ENCODE peak calls at places on chromosome 13, in five cellular contexts. N, C, G, P and D are unnamed samples.

GRCh38 chr13:94537740-94538630 is 58.0 kb downstream of the TGDS start:
- DNase-seq in C (no peak), N (no peak), P (no peak), G (no peak), D (no peak)

GRCh38 chr13:30565658-30566057 is 52.1 kb upstream of the USPL1 start:
- DNase-seq in N (no peak), C (no peak), G (no peak), P (peak; percentile 33), D (no peak)

GRCh38 chr13:50991624-50992610 is 82.3 kb downstream of the RNASEH2B start:
- DNase-seq in N (no peak), P (no peak), C (no peak), G (no peak), D (no peak)

GRCh38 chr13:59483441-59484116 is 680.1 kb downstream of the DIAPH3 start:
- DNase-seq in N (no peak), C (no peak), G (no peak), P (peak; percentile 81), D (no peak)

GRCh38 chr13:30870049-30870884 is 35.8 kb upstream of the MEDAG start:
- DNase-seq in G (peak; percentile 79), N (peak; percentile 81), C (peak; percentile 67), P (peak; percentile 100), D (peak; percentile 56)

GRCh38 chr13:40233731-40234195 is 432.7 kb downstream of the FOXO1 start:
- DNase-seq in N (no peak), C (no peak), P (no peak), G (no peak), D (peak; percentile 27)

GRCh38 chr13:35210234-35210633 is 266.3 kb downstream of the MAB21L1 start:
- DNase-seq in C (no peak), N (no peak), P (no peak), G (no peak), D (peak; percentile 0)

GRCh38 chr13:51453959-51454703 is 1.3 kb upstream of the INTS6 start:
- DNase-seq in P (no peak), N (peak; percentile 38), G (no peak), C (peak; percentile 52), D (peak; percentile 16)

GRCh38 chr13:88908896-88909535 is 1237.8 kb downstream of the SLITRK5 start:
- DNase-seq in P (no peak), C (no peak), G (no peak), N (no peak), D (no peak)

GRCh38 chr13:66138172-66138811 is 1091.8 kb downstream of the PCDH9 start:
- DNase-seq in C (no peak), N (no peak), P (no peak), G (no peak), D (no peak)

GRCh38 chr13:48333976-48334375 is 30.4 kb downstream of the RB1 start:
- DNase-seq in N (no peak), G (no peak), P (peak; percentile 29), C (no peak), D (peak; percentile 46)

GRCh38 chr13:63010072-63010658 is 1594.5 kb upstream of the PCDH20 start:
- DNase-seq in C (no peak), G (no peak), N (no peak), P (no peak), D (no peak)

GRCh38 chr13:21060063-21060826 is 1.1 kb downstream of the LATS2 start:
- DNase-seq in N (peak; percentile 63), C (peak; percentile 32), P (peak; percentile 38), G (no peak), D (peak; percentile 30)

GRCh38 chr13:73035660-73036059 is 23.1 kb upstream of the KLF5 start:
- DNase-seq in P (no peak), C (no peak), G (no peak), N (no peak), D (no peak)

GRCh38 chr13:100875392-100876043 is 200.9 kb upstream of the TMTC4 start:
- DNase-seq in G (no peak), P (peak; percentile 97), N (no peak), C (no peak), D (peak; percentile 40)

GRCh38 chr13:25292301-25292700 is 5.0 kb upstream of the MTMR6 start:
- DNase-seq in N (no peak), C (peak; percentile 20), P (peak; percentile 18), G (no peak), D (no peak)

GRCh38 chr13:114064516-114065140 is 67.8 kb downstream of the RASA3 start:
- DNase-seq in C (no peak), N (peak; percentile 65), P (no peak), G (no peak), D (peak; percentile 35)

GRCh38 chr13:22012676-22013075 is 341.8 kb downstream of the FGF9 start:
- DNase-seq in G (no peak), P (no peak), N (no peak), C (no peak), D (no peak)

GRCh38 chr13:23570099-23570926 is at the start of gene TNFRSF19:
- DNase-seq in C (no peak), G (no peak), N (no peak), P (peak; percentile 91), D (no peak)

GRCh38 chr13:34358811-34359513 is 541.0 kb downstream of the RFC3 start:
- DNase-seq in N (no peak), G (no peak), C (no peak), P (peak; percentile 95), D (no peak)

GRCh38 chr13:36919206-36919832 is 719 bp downstream of the SMAD9 start:
- DNase-seq in P (peak; percentile 18), G (no peak), N (peak; percentile 54), C (peak; percentile 33), D (peak; percentile 22)

GRCh38 chr13:40780822-40781401 is 8.5 kb upstream of the SLC25A15 start:
- DNase-seq in P (no peak), G (peak; percentile 19), N (no peak), C (no peak), D (no peak)

GRCh38 chr13:110134801-110135200 is 172.2 kb downstream of the COL4A1 start:
- DNase-seq in N (no peak), P (no peak), G (no peak), C (no peak), D (no peak)

DNA sequence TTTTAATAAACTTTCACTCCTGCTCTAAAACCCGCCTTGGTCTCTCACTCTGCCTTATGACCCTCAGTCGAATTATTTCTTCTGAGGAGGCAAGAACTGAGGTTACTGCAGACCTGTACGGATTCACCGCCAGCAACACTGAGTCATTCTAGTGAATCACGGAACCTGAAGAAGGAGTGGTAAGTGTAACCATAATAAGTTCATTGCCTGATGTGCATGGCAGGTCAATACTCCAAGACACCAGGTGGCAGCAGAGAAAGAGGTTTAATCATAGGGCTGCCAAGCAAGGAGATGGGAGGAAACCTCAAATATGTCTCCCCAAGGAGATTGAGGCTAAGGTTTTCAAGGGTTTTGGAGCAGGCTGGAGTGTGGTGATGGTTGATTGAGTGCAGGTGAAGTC is 204.3 kb upstream of the IPO5 start:
- DNase-seq in C (no peak), G (peak; percentile 32), N (no peak), P (peak; percentile 2), D (peak; percentile 46)
- TF ChIP-seq CTCF in C (no peak), G (peak; percentile 34), N (no peak), P (no peak), D (no peak)

DNA sequence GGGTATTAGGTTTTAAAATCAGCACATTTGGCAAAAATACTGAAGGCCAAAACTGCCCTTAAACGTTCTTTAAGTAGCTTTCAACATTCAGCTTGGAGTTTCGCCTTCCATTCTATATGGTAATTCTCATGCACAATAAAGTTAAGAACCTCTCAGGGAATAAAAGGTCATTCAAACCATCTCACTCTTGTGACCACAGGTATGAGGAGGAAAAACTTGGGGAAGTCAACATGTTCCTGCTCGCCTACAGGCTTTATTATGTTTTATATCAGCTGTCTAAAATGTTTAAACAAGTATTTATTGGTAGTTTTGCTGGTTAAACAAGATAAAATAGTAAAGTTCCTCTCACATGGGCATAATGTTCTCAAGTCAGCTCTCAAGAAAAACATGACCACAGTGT is 19.9 kb upstream of the TM9SF2 start:
- DNase-seq in N (no peak), P (no peak), C (no peak), G (no peak), D (no peak)
- H3K27ac ChIP-seq in N (no peak overlapping the region), P (no peak overlapping the region), C (peak overlapping the region; percentile 25), G (no peak overlapping the region), D (no peak overlapping the region)

GRCh38 chr13:32911506-32911905 is 104.7 kb upstream of the KL start:
- DNase-seq in C (no peak), P (no peak), G (peak; percentile 60), N (no peak), D (peak; percentile 66)
- TF ChIP-seq CTCF in C (peak; percentile 27), P (peak; percentile 33), G (peak; percentile 65), N (no peak), D (no peak)

DNA sequence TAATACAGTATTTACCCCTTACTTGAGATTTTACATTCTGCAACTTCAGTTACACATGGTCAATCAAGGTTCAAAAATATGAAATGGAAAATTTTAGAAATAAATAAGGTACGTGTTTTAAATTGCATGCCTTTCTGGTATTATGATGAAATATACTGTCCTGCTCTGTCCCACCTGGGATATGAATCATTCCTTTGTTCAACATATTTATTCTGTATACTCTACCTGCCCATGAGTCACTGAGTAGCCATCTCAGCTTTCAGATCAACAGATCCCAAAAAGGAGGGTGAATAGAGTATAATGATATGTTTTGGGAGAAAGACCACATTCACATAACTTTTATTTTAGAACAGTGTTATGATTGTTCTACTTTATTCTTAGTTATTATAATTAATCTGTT is 37.8 kb downstream of the STOML3 start:
- DNase-seq in G (no peak), P (no peak), C (no peak), N (no peak), D (peak; percentile 62)
- H3K27ac ChIP-seq in G (no peak overlapping the region), P (no peak overlapping the region), C (no peak overlapping the region), N (no peak overlapping the region), D (no peak overlapping the region)

GRCh38 chr13:49791214-49791752 is 1.2 kb downstream of the KPNA3 start:
- DNase-seq in N (no peak), G (no peak), P (peak; percentile 8), C (peak; percentile 58), D (no peak)
- TF ChIP-seq CTCF in N (no peak), G (no peak), P (no peak), C (no peak), D (peak; percentile 23)